ENCODE peak calls at places on chromosomes 12 and 14, in seven cellular contexts. Q is stomach, X is suprapubic skin, B is prostate gland, W is HCT116, H is SK-N-MC, I is esophagus muscularis mucosa. U is an unnamed sample.

GRCh38 chr14:22460461-22461195 is 128.4 kb downstream of the DAD1 start:
- DNase-seq in Q (no peak), X (no peak), B (no peak), W (no peak), H (no peak), I (no peak), U (no peak)

GRCh38 chr12:100574262-100575074 is 984 bp downstream of the GAS2L3 start:
- DNase-seq in Q (no peak), X (no peak), B (no peak), W (no peak), H (no peak), I (no peak), U (no peak)

GRCh38 chr12:47038270-47038748 is 41.1 kb upstream of the PCED1B start:
- DNase-seq in Q (no peak), X (no peak), B (no peak), W (no peak), H (no peak), I (no peak), U (no peak)

GRCh38 chr14:99899578-99900178 is 106.5 kb downstream of the EML1 start:
- DNase-seq in Q (no peak), X (no peak), B (no peak), W (peak), H (no peak), I (peak), U (no peak)

GRCh38 chr12:104105461-104105860 is 32.5 kb downstream of the NFYB start:
- DNase-seq in Q (no peak), X (no peak), B (no peak), W (no peak), H (no peak), I (no peak), U (no peak)

GRCh38 chr12:19431407-19432308 is 7.6 kb upstream of the AEBP2 start:
- DNase-seq in Q (no peak), X (no peak), B (peak), W (no peak), H (no peak), I (no peak), U (peak)

GRCh38 chr12:76890407-76891143 is 11.8 kb upstream of the CSRP2 start:
- DNase-seq in Q (no peak), X (no peak), B (no peak), W (peak), H (no peak), I (no peak), U (no peak)

GRCh38 chr12:81468206-81468605 is 290.9 kb downstream of the PPFIA2 start:
- DNase-seq in Q (no peak), X (no peak), B (no peak), W (no peak), H (no peak), I (no peak), U (no peak)

GRCh38 chr12:51437471-51437870 is 12.8 kb downstream of the SLC4A8 start:
- DNase-seq in Q (no peak), X (no peak), B (no peak), W (no peak), H (no peak), I (no peak), U (no peak)

DNA sequence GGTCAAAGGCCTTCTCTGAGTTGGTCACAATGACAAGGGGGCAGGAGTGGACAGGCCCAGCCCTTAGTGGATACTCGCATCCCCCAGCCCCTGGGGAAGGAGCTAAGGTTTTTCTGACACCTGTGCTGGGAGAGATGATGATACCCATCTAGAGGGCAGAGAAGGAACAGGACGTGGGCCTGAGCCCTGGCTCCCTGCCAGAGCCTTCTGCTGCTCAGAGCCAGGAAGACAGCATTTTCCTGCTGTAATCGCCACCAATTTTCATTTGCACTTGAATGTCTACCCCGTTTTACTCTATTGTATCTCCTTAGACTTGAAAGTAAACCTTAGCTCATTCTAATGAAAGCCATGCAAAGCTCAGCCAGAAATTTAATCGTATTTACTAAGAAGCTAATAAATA is 17.8 kb upstream of the TRAF3 start:
- DNase-seq in Q (no peak), X (no peak), B (no peak), W (no peak), H (no peak), I (no peak), U (no peak)
- TF ChIP-seq POLR2AphosphoS5 in Q (no peak), X (no peak), B (peak), W (no peak), H (no peak), I (no peak), U (no peak)

DNA sequence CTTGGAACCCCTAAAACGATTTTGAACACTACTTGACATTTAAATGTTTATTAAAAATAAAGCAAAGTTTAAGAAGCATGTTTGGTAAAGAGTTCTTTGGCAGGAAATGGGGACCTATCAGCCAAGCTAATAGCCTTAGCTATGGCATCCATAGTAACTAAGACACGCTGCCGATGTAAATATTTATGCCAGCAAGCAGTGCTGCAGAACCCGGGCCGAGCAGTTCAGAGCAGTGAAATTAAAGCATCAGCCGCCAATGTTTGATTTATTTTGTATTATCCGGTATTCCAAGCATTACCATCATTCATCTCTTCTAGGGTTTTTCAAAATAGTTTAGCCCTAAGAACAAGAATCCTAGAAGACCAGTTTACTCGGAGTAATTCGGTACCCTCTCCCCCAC is 61.6 kb downstream of the PPP2R5C start:
- DNase-seq in Q (no peak), X (no peak), B (no peak), W (no peak), H (no peak), I (no peak), U (no peak)
- H3K4me3 ChIP-seq in Q (peak), X (no peak), B (no peak), W (no peak), H (no peak), I (peak), U (peak)

GRCh38 chr12:112126916-112127315 is 1.6 kb downstream of the TRAFD1 start:
- DNase-seq in Q (no peak), X (no peak), B (no peak), W (no peak), H (no peak), I (no peak), U (no peak)

GRCh38 chr12:112126000-112126431 is 656 bp downstream of the TRAFD1 start:
- DNase-seq in Q (no peak), X (peak), B (no peak), W (no peak), H (no peak), I (no peak), U (no peak)

GRCh38 chr12:112125250-112125999 is at the start of gene TRAFD1:
- DNase-seq in Q (peak), X (peak), B (peak), W (peak), H (peak), I (peak), U (peak)

GRCh38 chr12:112122823-112123690 is 2.3 kb upstream of the TRAFD1 start:
- DNase-seq in Q (no peak), X (no peak), B (no peak), W (no peak), H (no peak), I (no peak), U (no peak)

DNA sequence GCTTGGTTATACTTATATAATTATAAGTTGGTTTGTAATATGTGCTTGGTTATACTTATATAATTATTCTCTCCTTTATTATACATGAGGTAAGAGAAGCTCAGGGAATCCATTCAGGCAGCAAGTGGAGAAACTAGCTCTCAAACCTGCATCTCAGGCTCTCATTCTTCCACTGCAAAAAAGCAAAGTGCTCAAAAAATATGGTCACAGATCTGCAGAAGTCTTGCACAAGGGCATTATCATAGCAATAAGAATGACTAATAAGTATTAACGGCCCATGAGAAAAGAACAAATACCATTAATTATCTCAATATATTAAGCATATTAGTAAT is 476 bp upstream of the TRAFD1 start:
- DNase-seq in Q (no peak), X (no peak), B (no peak), W (no peak), H (no peak), I (no peak), U (no peak)
- H3K27ac ChIP-seq in Q (no peak), X (no peak), B (no peak), W (no peak), H (peak), I (peak), U (peak)

GRCh38 chr12:75820848-75821578 is 210.6 kb downstream of the PHLDA1 start:
- DNase-seq in Q (no peak), X (no peak), B (no peak), W (no peak), H (no peak), I (no peak), U (no peak)
- TF ChIP-seq POLR2AphosphoS5 in Q (no peak), X (no peak), B (no peak), W (no peak), H (no peak), I (no peak), U (no peak)

DNA sequence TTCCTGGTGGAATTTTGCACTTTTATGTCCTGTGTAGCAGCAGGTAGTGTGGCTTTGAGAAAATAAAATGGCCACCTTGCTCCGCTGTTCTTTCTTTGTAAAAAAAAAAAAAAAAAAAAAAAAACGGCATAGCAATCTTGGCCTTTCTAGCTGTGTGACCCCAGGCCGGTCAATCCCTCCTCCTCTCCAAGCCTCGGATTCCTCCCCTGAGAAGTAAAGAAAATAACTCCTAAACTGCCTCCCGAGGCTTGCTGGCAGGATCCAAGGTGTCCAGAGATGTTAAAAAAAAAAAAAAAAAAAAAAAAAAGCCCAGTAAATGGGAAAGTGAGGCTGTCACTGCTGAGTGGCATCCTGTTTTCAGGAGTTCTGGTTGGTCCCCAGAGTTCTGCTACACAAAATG is 23.9 kb upstream of the MAP1LC3B2 start:
- DNase-seq in Q (no peak), X (no peak), B (no peak), W (no peak), H (no peak), I (no peak), U (no peak)
- H3K4me3 ChIP-seq in Q (no peak), X (no peak), B (no peak), W (no peak), H (no peak), I (no peak), U (no peak)

GRCh38 chr12:113247123-113248045 is 26.1 kb downstream of the TPCN1 start:
- DNase-seq in Q (no peak), X (no peak), B (no peak), W (no peak), H (no peak), I (no peak), U (no peak)
- H3K27ac ChIP-seq in Q (peak), X (peak), B (peak), W (no peak), H (no peak), I (peak), U (peak)

DNA sequence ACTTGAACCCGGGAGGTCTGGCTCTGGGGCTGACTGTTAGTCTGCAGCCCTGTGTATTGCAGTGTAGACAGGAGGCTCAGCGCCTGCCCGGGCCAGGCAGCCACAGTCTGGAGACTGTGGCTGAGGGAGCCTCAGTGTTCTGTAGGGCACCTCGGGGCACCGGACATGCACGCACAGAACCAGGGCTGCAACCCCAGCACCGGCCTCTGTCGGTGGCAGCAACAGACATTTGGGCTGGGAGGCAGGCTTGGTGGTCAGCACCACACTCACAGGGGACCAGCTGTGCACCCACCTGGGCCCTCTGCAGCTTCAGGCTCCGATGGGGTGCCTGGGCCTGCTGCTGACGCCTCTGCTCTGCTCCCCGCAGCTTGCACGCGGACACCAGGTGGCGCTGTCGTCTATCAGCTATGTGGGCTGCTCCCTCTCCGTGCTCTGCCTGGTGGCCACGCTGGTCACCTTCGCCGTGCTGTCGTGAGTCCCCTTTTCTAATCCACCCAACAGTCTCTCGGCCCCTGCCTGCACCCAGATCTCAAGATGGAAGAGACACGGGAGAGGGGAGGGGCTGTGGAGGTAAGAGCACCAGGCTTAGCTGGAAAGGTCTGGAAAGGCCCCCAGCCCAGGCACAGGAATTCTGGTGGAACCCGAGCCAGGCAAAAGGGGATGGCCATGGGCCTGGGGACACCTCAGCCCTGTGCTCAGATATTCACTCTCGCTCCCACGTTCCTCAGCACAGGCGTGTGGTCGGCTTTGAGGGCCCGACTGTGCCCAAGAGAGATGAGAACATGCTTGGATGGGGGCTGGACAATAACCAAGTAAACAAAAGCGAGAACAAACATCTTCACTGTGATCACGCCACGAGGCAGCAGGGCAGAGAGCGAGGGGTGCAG is 151.0 kb downstream of the ADGRD1 start:
- DNase-seq in Q (peak), X (peak), B (peak), W (peak), H (peak), I (no peak), U (no peak)
- TF ChIP-seq POLR2AphosphoS5 in Q (no peak), X (no peak), B (no peak), W (no peak), H (no peak), I (no peak), U (no peak)

U was measured in vagina.